ENCODE peak calls at places on chromosomes 5 and 9, in nine cellular contexts. P is fibroblast of lung; M is CD8-positive, alpha-beta T cell; C is bronchial epithelial cell; B is mammary epithelial cell; X is BJ; S is uterus; E is A673; Y is left lung. O is an unnamed sample.

GRCh38 chr5:43638107-43638506 is 35.1 kb downstream of the NNT start:
- DNase-seq in P (no peak), C (no peak), B (no peak), S (no peak), M (no peak), E (no peak), X (no peak), Y (no peak), O (no peak)

GRCh38 chr5:54103871-54104270 is 206.5 kb downstream of the ARL15 start:
- DNase-seq in M (no peak), B (no peak), S (no peak), Y (no peak), P (no peak), E (no peak), X (no peak), C (no peak), O (no peak)

GRCh38 chr5:15131909-15132308 is 260.3 kb upstream of the ANKH start:
- DNase-seq in X (no peak), P (no peak), S (no peak), E (no peak), Y (no peak), C (no peak), B (no peak), M (no peak), O (no peak)

GRCh38 chr5:168528521-168529360 is at the start of gene FBLL1:
- DNase-seq in E (peak; percentile 50), Y (no peak), S (no peak), M (peak; percentile 24), C (no peak), X (no peak), B (no peak), P (peak; percentile 22), O (peak; percentile 43)

GRCh38 chr5:57338068-57338848 is 144.4 kb downstream of the ACTBL2 start:
- DNase-seq in S (no peak), B (peak; percentile 24), M (no peak), E (peak; percentile 49), X (no peak), C (peak; percentile 33), Y (no peak), P (peak; percentile 21), O (no peak)

GRCh38 chr5:157476699-157477408 is 16.8 kb downstream of the NIPAL4 start:
- DNase-seq in S (peak; percentile 54), P (peak; percentile 63), Y (no peak), B (peak; percentile 37), X (peak; percentile 11), M (no peak), C (peak; percentile 65), E (peak; percentile 72), O (peak; percentile 30)

GRCh38 chr5:600551-601541 is 11.3 kb upstream of the CEP72 start:
- DNase-seq in E (no peak), M (no peak), B (no peak), Y (peak; percentile 27), P (no peak), S (no peak), C (no peak), X (no peak), O (no peak)

GRCh38 chr9:18795947-18796705 is 236.9 kb downstream of the SAXO1 start:
- DNase-seq in Y (no peak), M (no peak), E (no peak), P (peak; percentile 98), X (peak; percentile 28), S (no peak), B (no peak), C (no peak), O (no peak)

GRCh38 chr5:103918668-103919367 is 356.2 kb upstream of the NUDT12 start:
- DNase-seq in M (no peak), X (peak; percentile 98), P (peak; percentile 89), Y (no peak), B (peak; percentile 24), S (no peak), C (no peak), E (peak; percentile 62), O (no peak)

GRCh38 chr5:142425286-142426065 is 100.7 kb upstream of the SPRY4 start:
- DNase-seq in P (peak; percentile 79), B (no peak), M (no peak), E (no peak), Y (no peak), C (no peak), X (no peak), S (no peak), O (peak; percentile 26)

GRCh38 chr5:154158379-154158738 is 32.2 kb upstream of the GALNT10 start:
- DNase-seq in B (no peak), C (no peak), Y (no peak), X (no peak), E (no peak), P (no peak), S (no peak), M (no peak), O (no peak)

GRCh38 chr5:82327961-82328360 is 49.8 kb upstream of the RPS23 start:
- DNase-seq in S (no peak), E (no peak), Y (no peak), X (no peak), B (no peak), P (peak; percentile 64), C (no peak), M (no peak), O (no peak)

DNA sequence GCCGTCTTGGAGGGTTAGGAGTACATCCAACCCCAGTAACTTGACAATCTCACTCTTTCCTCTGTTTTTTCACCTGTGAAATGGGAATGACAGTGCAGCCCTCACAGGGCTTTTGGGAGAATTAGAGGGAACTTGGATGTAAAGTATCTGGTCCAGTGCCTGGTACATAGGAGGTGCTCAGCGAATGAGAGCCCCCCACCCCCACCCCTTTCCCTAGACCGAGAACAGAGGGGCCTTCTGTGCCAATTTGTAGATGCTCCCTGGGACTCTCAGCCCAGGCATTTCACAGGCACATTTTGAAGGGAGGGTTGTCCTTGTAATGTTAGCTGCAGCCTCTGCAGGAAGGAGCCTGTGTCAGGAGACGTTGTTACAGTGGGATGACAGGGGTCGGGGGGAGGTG is 47.1 kb downstream of the AMBP start:
- DNase-seq in X (no peak), E (no peak), S (no peak), Y (no peak), M (no peak), P (no peak), B (no peak), C (no peak), O (no peak)
- H3K27me3 ChIP-seq in X (no peaks in the 10 kb centered on the region), E (no peaks in the 10 kb centered on the region), S (no peaks in the 10 kb centered on the region), Y (no peaks in the 10 kb centered on the region), M (no peaks in the 10 kb centered on the region), P (no peaks in the 10 kb centered on the region), B (no peaks in the 10 kb centered on the region), C (no peaks in the 10 kb centered on the region), O (no peaks in the 10 kb centered on the region)

GRCh38 chr5:151683936-151684586 is 2.7 kb downstream of the SPARC start:
- DNase-seq in X (no peak), Y (no peak), E (no peak), C (no peak), M (no peak), P (no peak), B (no peak), S (no peak), O (no peak)
- H3K4me3 ChIP-seq in X (peak overlapping the region; percentile 83), Y (peak overlapping the region; percentile 52), E (no peak overlapping the region), C (no peak overlapping the region), M (no peak overlapping the region), P (peak overlapping the region; percentile 87), B (no peak overlapping the region), S (peak overlapping the region; percentile 95), O (peak overlapping the region; percentile 85)

GRCh38 chr5:175738126-175738525 is 80.3 kb downstream of the HRH2 start:
- DNase-seq in B (no peak), Y (no peak), C (no peak), P (no peak), M (no peak), S (no peak), X (no peak), E (no peak), O (no peak)
- H3K27me3 ChIP-seq in B (peaks cover 2% of the 10 kb centered on the region), Y (peaks cover 75% of the 10 kb centered on the region), C (no peaks in the 10 kb centered on the region), P (no peaks in the 10 kb centered on the region), M (no peaks in the 10 kb centered on the region), S (no peaks in the 10 kb centered on the region), X (no peaks in the 10 kb centered on the region), E (peaks cover 36% of the 10 kb centered on the region), O (peaks cover 40% of the 10 kb centered on the region)

GRCh38 chr9:114155967-114156294 is 594 bp downstream of the COL27A1 start:
- DNase-seq in M (no peak), S (no peak), P (no peak), C (no peak), Y (no peak), B (no peak), E (peak; percentile 22), X (no peak), O (peak; percentile 34)

GRCh38 chr9:114156311-114156657 is 947 bp downstream of the COL27A1 start:
- DNase-seq in M (no peak), S (no peak), C (no peak), X (no peak), B (no peak), E (no peak), Y (no peak), P (no peak), O (no peak)

GRCh38 chr9:114155263-114155966 is at the start of gene COL27A1:
- DNase-seq in B (peak; percentile 65), E (peak; percentile 91), Y (peak; percentile 82), C (peak; percentile 43), S (peak; percentile 86), M (peak; percentile 76), P (peak; percentile 65), X (no peak), O (peak; percentile 81)

GRCh38 chr9:114154597-114155102 is 687 bp upstream of the COL27A1 start:
- DNase-seq in S (no peak), C (no peak), B (peak; percentile 37), M (no peak), X (no peak), P (peak; percentile 31), Y (no peak), E (no peak), O (no peak)

DNA sequence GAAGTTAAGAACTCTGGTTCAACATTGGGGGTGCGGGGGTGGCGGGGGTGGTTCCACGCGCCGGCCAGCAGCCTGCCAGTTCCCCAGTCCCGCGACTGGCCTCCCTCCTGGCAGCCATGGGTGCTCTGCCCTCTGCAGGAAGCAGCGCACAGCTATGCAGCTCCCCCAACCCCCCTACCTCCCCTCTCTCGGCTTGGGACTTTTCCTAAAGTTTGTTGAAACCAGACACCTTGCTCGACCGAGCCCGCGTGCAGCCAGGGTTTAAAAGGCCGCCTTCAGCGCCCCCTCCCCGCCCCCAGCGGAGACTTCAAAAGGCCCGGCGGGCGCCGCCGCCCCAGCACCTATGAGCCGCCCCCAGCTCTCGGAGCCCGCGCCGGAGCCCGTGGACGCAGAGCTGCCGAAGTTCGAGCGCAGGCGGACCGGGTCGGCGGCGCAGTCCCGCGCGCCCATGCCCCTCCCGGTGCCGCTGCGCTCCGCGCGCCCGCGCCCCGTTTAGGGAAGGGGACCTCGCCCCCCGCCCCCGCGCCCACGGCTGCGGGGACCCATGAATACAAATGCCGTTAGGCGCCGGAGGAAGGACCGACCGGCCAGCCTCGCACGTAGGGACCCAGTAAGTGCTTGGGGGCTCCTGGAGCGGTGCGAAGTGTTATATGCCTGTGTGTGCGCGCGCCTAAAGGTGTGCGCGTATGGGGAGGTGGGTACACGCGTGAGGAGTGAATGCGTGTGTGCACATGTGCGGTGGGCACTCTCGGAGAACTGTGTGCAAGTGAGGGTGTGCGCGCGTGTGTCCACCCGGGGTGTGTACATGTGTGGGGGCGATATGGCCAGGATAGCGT is 1.4 kb upstream of the COL27A1 start:
- DNase-seq in X (no peak), M (no peak), C (no peak), B (peak; percentile 33), Y (no peak), S (no peak), E (peak; percentile 48), P (peak; percentile 42), O (no peak)
- H3K4me3 ChIP-seq in X (peak overlapping the region; percentile 32), M (peak overlapping the region; percentile 45), C (peak overlapping the region; percentile 9), B (peak overlapping the region; percentile 9), Y (peak overlapping the region; percentile 31), S (peak overlapping the region; percentile 24), E (peak overlapping the region; percentile 72), P (peak overlapping the region; percentile 21), O (no peak overlapping the region)

O was measured in MG63.